ENCODE peak calls at places on chromosomes 16 and 17, in ten cellular contexts. One of them, this sample, is unnamed.

GRCh38 chr16:3454631-3455147 is 11.2 kb downstream of the NAA60 start:
- DNase-seq in stimulated activated CD8-positive, alpha-beta memory T cell treated with anti-CD3 and anti-CD28 coated beads, Interleukin-4, amount 100 ng/mL, for 4 hours: no peak
- DNase-seq in hepatic stellate cell: no peak
- DNase-seq in activated T-cell treated with anti-CD3 and anti-CD28 coated beads, Interleukin-2, amount 50 U/mL, for 72 hours: no peak
- DNase-seq in NCI-H1092 treated with DMSO at 0.1 percent for 48 hours: no peak
- DNase-seq in transverse colon: no peak
- DNase-seq in omental fat pad: no peak
- DNase-seq in effector memory CD4-positive, alpha-beta T cell: no peak
- DNase-seq in NCI-H510A treated with DMSO at 0.1 percent for 48 hours: no peak
- DNase-seq in anterior cingulate cortex: no peak
- DNase-seq in this sample: no peak

GRCh38 chr17:68603663-68604062 is 2.5 kb upstream of the FAM20A start:
- DNase-seq in stimulated activated CD8-positive, alpha-beta memory T cell treated with anti-CD3 and anti-CD28 coated beads, Interleukin-4, amount 100 ng/mL, for 4 hours: no peak
- DNase-seq in hepatic stellate cell: no peak
- DNase-seq in activated T-cell treated with anti-CD3 and anti-CD28 coated beads, Interleukin-2, amount 50 U/mL, for 72 hours: no peak
- DNase-seq in NCI-H1092 treated with DMSO at 0.1 percent for 48 hours: no peak
- DNase-seq in transverse colon: no peak
- DNase-seq in omental fat pad: no peak
- DNase-seq in effector memory CD4-positive, alpha-beta T cell: no peak
- DNase-seq in NCI-H510A treated with DMSO at 0.1 percent for 48 hours: no peak
- DNase-seq in anterior cingulate cortex: no peak
- DNase-seq in this sample: no peak

GRCh38 chr16:26993511-26993910 is 73.2 kb upstream of the C16orf82 start:
- DNase-seq in stimulated activated CD8-positive, alpha-beta memory T cell treated with anti-CD3 and anti-CD28 coated beads, Interleukin-4, amount 100 ng/mL, for 4 hours: no peak
- DNase-seq in hepatic stellate cell: no peak
- DNase-seq in activated T-cell treated with anti-CD3 and anti-CD28 coated beads, Interleukin-2, amount 50 U/mL, for 72 hours: no peak
- DNase-seq in NCI-H1092 treated with DMSO at 0.1 percent for 48 hours: no peak
- DNase-seq in transverse colon: no peak
- DNase-seq in omental fat pad: no peak
- DNase-seq in effector memory CD4-positive, alpha-beta T cell: no peak
- DNase-seq in NCI-H510A treated with DMSO at 0.1 percent for 48 hours: no peak
- DNase-seq in anterior cingulate cortex: no peak
- DNase-seq in this sample: no peak

GRCh38 chr17:8443756-8444155 is 8.1 kb downstream of the NDEL1 start:
- DNase-seq in stimulated activated CD8-positive, alpha-beta memory T cell treated with anti-CD3 and anti-CD28 coated beads, Interleukin-4, amount 100 ng/mL, for 4 hours: no peak
- DNase-seq in hepatic stellate cell: no peak
- DNase-seq in activated T-cell treated with anti-CD3 and anti-CD28 coated beads, Interleukin-2, amount 50 U/mL, for 72 hours: no peak
- DNase-seq in NCI-H1092 treated with DMSO at 0.1 percent for 48 hours: no peak
- DNase-seq in transverse colon: no peak
- DNase-seq in omental fat pad: no peak
- DNase-seq in effector memory CD4-positive, alpha-beta T cell: no peak
- DNase-seq in NCI-H510A treated with DMSO at 0.1 percent for 48 hours: no peak
- DNase-seq in anterior cingulate cortex: no peak
- DNase-seq in this sample: no peak

GRCh38 chr17:61456688-61457225 is 4.5 kb downstream of the TBX4 start:
- DNase-seq in stimulated activated CD8-positive, alpha-beta memory T cell treated with anti-CD3 and anti-CD28 coated beads, Interleukin-4, amount 100 ng/mL, for 4 hours: no peak
- DNase-seq in hepatic stellate cell: no peak
- DNase-seq in activated T-cell treated with anti-CD3 and anti-CD28 coated beads, Interleukin-2, amount 50 U/mL, for 72 hours: no peak
- DNase-seq in NCI-H1092 treated with DMSO at 0.1 percent for 48 hours: no peak
- DNase-seq in transverse colon: no peak
- DNase-seq in omental fat pad: no peak
- DNase-seq in effector memory CD4-positive, alpha-beta T cell: no peak
- DNase-seq in NCI-H510A treated with DMSO at 0.1 percent for 48 hours: no peak
- DNase-seq in anterior cingulate cortex: no peak
- DNase-seq in this sample: no peak

GRCh38 chr16:49811630-49812334 is 44.1 kb downstream of the ZNF423 start:
- DNase-seq in stimulated activated CD8-positive, alpha-beta memory T cell treated with anti-CD3 and anti-CD28 coated beads, Interleukin-4, amount 100 ng/mL, for 4 hours: no peak
- DNase-seq in hepatic stellate cell: peak; percentile 41
- DNase-seq in activated T-cell treated with anti-CD3 and anti-CD28 coated beads, Interleukin-2, amount 50 U/mL, for 72 hours: no peak
- DNase-seq in NCI-H1092 treated with DMSO at 0.1 percent for 48 hours: no peak
- DNase-seq in transverse colon: no peak
- DNase-seq in omental fat pad: no peak
- DNase-seq in effector memory CD4-positive, alpha-beta T cell: no peak
- DNase-seq in NCI-H510A treated with DMSO at 0.1 percent for 48 hours: no peak
- DNase-seq in anterior cingulate cortex: peak; percentile 49
- DNase-seq in this sample: no peak

GRCh38 chr17:53950207-53950857 is 127.6 kb downstream of the KIF2B start:
- DNase-seq in stimulated activated CD8-positive, alpha-beta memory T cell treated with anti-CD3 and anti-CD28 coated beads, Interleukin-4, amount 100 ng/mL, for 4 hours: no peak
- DNase-seq in hepatic stellate cell: no peak
- DNase-seq in activated T-cell treated with anti-CD3 and anti-CD28 coated beads, Interleukin-2, amount 50 U/mL, for 72 hours: no peak
- DNase-seq in NCI-H1092 treated with DMSO at 0.1 percent for 48 hours: no peak
- DNase-seq in transverse colon: no peak
- DNase-seq in omental fat pad: no peak
- DNase-seq in effector memory CD4-positive, alpha-beta T cell: no peak
- DNase-seq in NCI-H510A treated with DMSO at 0.1 percent for 48 hours: no peak
- DNase-seq in anterior cingulate cortex: no peak
- DNase-seq in this sample: no peak

GRCh38 chr17:82386256-82386831 is 14.8 kb downstream of the UTS2R start:
- DNase-seq in stimulated activated CD8-positive, alpha-beta memory T cell treated with anti-CD3 and anti-CD28 coated beads, Interleukin-4, amount 100 ng/mL, for 4 hours: no peak
- DNase-seq in hepatic stellate cell: no peak
- DNase-seq in activated T-cell treated with anti-CD3 and anti-CD28 coated beads, Interleukin-2, amount 50 U/mL, for 72 hours: no peak
- DNase-seq in NCI-H1092 treated with DMSO at 0.1 percent for 48 hours: no peak
- DNase-seq in transverse colon: no peak
- DNase-seq in omental fat pad: no peak
- DNase-seq in effector memory CD4-positive, alpha-beta T cell: no peak
- DNase-seq in NCI-H510A treated with DMSO at 0.1 percent for 48 hours: no peak
- DNase-seq in anterior cingulate cortex: no peak
- DNase-seq in this sample: no peak

GRCh38 chr16:12323007-12323699 is 346.6 kb downstream of the SNX29 start:
- DNase-seq in stimulated activated CD8-positive, alpha-beta memory T cell treated with anti-CD3 and anti-CD28 coated beads, Interleukin-4, amount 100 ng/mL, for 4 hours: no peak
- DNase-seq in hepatic stellate cell: no peak
- DNase-seq in activated T-cell treated with anti-CD3 and anti-CD28 coated beads, Interleukin-2, amount 50 U/mL, for 72 hours: peak; percentile 69
- DNase-seq in NCI-H1092 treated with DMSO at 0.1 percent for 48 hours: no peak
- DNase-seq in transverse colon: no peak
- DNase-seq in omental fat pad: no peak
- DNase-seq in effector memory CD4-positive, alpha-beta T cell: peak; percentile 17
- DNase-seq in NCI-H510A treated with DMSO at 0.1 percent for 48 hours: no peak
- DNase-seq in anterior cingulate cortex: no peak
- DNase-seq in this sample: no peak

GRCh38 chr16:87694441-87695125 is 71.2 kb downstream of the KLHDC4 start:
- DNase-seq in stimulated activated CD8-positive, alpha-beta memory T cell treated with anti-CD3 and anti-CD28 coated beads, Interleukin-4, amount 100 ng/mL, for 4 hours: no peak
- DNase-seq in hepatic stellate cell: no peak
- DNase-seq in activated T-cell treated with anti-CD3 and anti-CD28 coated beads, Interleukin-2, amount 50 U/mL, for 72 hours: no peak
- DNase-seq in NCI-H1092 treated with DMSO at 0.1 percent for 48 hours: no peak
- DNase-seq in transverse colon: no peak
- DNase-seq in omental fat pad: no peak
- DNase-seq in effector memory CD4-positive, alpha-beta T cell: no peak
- DNase-seq in NCI-H510A treated with DMSO at 0.1 percent for 48 hours: no peak
- DNase-seq in anterior cingulate cortex: no peak
- DNase-seq in this sample: no peak

GRCh38 chr16:57815987-57816745 is 13.9 kb upstream of the KIFC3 start:
- DNase-seq in stimulated activated CD8-positive, alpha-beta memory T cell treated with anti-CD3 and anti-CD28 coated beads, Interleukin-4, amount 100 ng/mL, for 4 hours: no peak
- DNase-seq in hepatic stellate cell: peak; percentile 94
- DNase-seq in activated T-cell treated with anti-CD3 and anti-CD28 coated beads, Interleukin-2, amount 50 U/mL, for 72 hours: peak; percentile 54
- DNase-seq in NCI-H1092 treated with DMSO at 0.1 percent for 48 hours: peak; percentile 23
- DNase-seq in transverse colon: peak; percentile 80
- DNase-seq in omental fat pad: no peak
- DNase-seq in effector memory CD4-positive, alpha-beta T cell: peak; percentile 58
- DNase-seq in NCI-H510A treated with DMSO at 0.1 percent for 48 hours: peak; percentile 76
- DNase-seq in anterior cingulate cortex: peak; percentile 31
- DNase-seq in this sample: no peak

GRCh38 chr17:11948791-11949190 is 48.5 kb downstream of the ZNF18 start:
- DNase-seq in stimulated activated CD8-positive, alpha-beta memory T cell treated with anti-CD3 and anti-CD28 coated beads, Interleukin-4, amount 100 ng/mL, for 4 hours: no peak
- DNase-seq in hepatic stellate cell: peak; percentile 51
- DNase-seq in activated T-cell treated with anti-CD3 and anti-CD28 coated beads, Interleukin-2, amount 50 U/mL, for 72 hours: no peak
- DNase-seq in NCI-H1092 treated with DMSO at 0.1 percent for 48 hours: peak; percentile 7
- DNase-seq in transverse colon: no peak
- DNase-seq in omental fat pad: no peak
- DNase-seq in effector memory CD4-positive, alpha-beta T cell: no peak
- DNase-seq in NCI-H510A treated with DMSO at 0.1 percent for 48 hours: no peak
- DNase-seq in anterior cingulate cortex: no peak
- DNase-seq in this sample: no peak

GRCh38 chr16:77599793-77600415 is 122.4 kb upstream of the NUDT7 start:
- DNase-seq in stimulated activated CD8-positive, alpha-beta memory T cell treated with anti-CD3 and anti-CD28 coated beads, Interleukin-4, amount 100 ng/mL, for 4 hours: no peak
- DNase-seq in hepatic stellate cell: peak; percentile 6
- DNase-seq in activated T-cell treated with anti-CD3 and anti-CD28 coated beads, Interleukin-2, amount 50 U/mL, for 72 hours: peak; percentile 6
- DNase-seq in NCI-H1092 treated with DMSO at 0.1 percent for 48 hours: peak; percentile 29
- DNase-seq in transverse colon: peak; percentile 11
- DNase-seq in omental fat pad: no peak
- DNase-seq in effector memory CD4-positive, alpha-beta T cell: no peak
- DNase-seq in NCI-H510A treated with DMSO at 0.1 percent for 48 hours: peak; percentile 39
- DNase-seq in anterior cingulate cortex: no peak
- DNase-seq in this sample: no peak

GRCh38 chr16:67150058-67150832 is 553 bp downstream of the B3GNT9 start:
- DNase-seq in stimulated activated CD8-positive, alpha-beta memory T cell treated with anti-CD3 and anti-CD28 coated beads, Interleukin-4, amount 100 ng/mL, for 4 hours: no peak
- DNase-seq in hepatic stellate cell: peak; percentile 73
- DNase-seq in activated T-cell treated with anti-CD3 and anti-CD28 coated beads, Interleukin-2, amount 50 U/mL, for 72 hours: peak; percentile 68
- DNase-seq in NCI-H1092 treated with DMSO at 0.1 percent for 48 hours: peak; percentile 45
- DNase-seq in transverse colon: no peak
- DNase-seq in omental fat pad: no peak
- DNase-seq in effector memory CD4-positive, alpha-beta T cell: no peak
- DNase-seq in NCI-H510A treated with DMSO at 0.1 percent for 48 hours: peak; percentile 60
- DNase-seq in anterior cingulate cortex: no peak
- DNase-seq in this sample: no peak

GRCh38 chr17:4530799-4531730 is 24.1 kb downstream of the MYBBP1A start:
- DNase-seq in stimulated activated CD8-positive, alpha-beta memory T cell treated with anti-CD3 and anti-CD28 coated beads, Interleukin-4, amount 100 ng/mL, for 4 hours: no peak
- DNase-seq in hepatic stellate cell: no peak
- DNase-seq in activated T-cell treated with anti-CD3 and anti-CD28 coated beads, Interleukin-2, amount 50 U/mL, for 72 hours: no peak
- DNase-seq in NCI-H1092 treated with DMSO at 0.1 percent for 48 hours: no peak
- DNase-seq in transverse colon: no peak
- DNase-seq in omental fat pad: no peak
- DNase-seq in effector memory CD4-positive, alpha-beta T cell: no peak
- DNase-seq in NCI-H510A treated with DMSO at 0.1 percent for 48 hours: no peak
- DNase-seq in anterior cingulate cortex: no peak
- DNase-seq in this sample: no peak

GRCh38 chr17:12631076-12631475 is 34.6 kb upstream of the MYOCD start:
- DNase-seq in stimulated activated CD8-positive, alpha-beta memory T cell treated with anti-CD3 and anti-CD28 coated beads, Interleukin-4, amount 100 ng/mL, for 4 hours: no peak
- DNase-seq in hepatic stellate cell: peak; percentile 27
- DNase-seq in activated T-cell treated with anti-CD3 and anti-CD28 coated beads, Interleukin-2, amount 50 U/mL, for 72 hours: no peak
- DNase-seq in NCI-H1092 treated with DMSO at 0.1 percent for 48 hours: no peak
- DNase-seq in transverse colon: no peak
- DNase-seq in omental fat pad: no peak
- DNase-seq in effector memory CD4-positive, alpha-beta T cell: no peak
- DNase-seq in NCI-H510A treated with DMSO at 0.1 percent for 48 hours: no peak
- DNase-seq in anterior cingulate cortex: no peak
- DNase-seq in this sample: no peak

GRCh38 chr16:81650982-81651562 is 128.0 kb upstream of the PLCG2 start:
- DNase-seq in stimulated activated CD8-positive, alpha-beta memory T cell treated with anti-CD3 and anti-CD28 coated beads, Interleukin-4, amount 100 ng/mL, for 4 hours: no peak
- DNase-seq in hepatic stellate cell: no peak
- DNase-seq in activated T-cell treated with anti-CD3 and anti-CD28 coated beads, Interleukin-2, amount 50 U/mL, for 72 hours: no peak
- DNase-seq in NCI-H1092 treated with DMSO at 0.1 percent for 48 hours: peak; percentile 40
- DNase-seq in transverse colon: peak; percentile 70
- DNase-seq in omental fat pad: no peak
- DNase-seq in effector memory CD4-positive, alpha-beta T cell: no peak
- DNase-seq in NCI-H510A treated with DMSO at 0.1 percent for 48 hours: peak; percentile 87
- DNase-seq in anterior cingulate cortex: no peak
- DNase-seq in this sample: no peak

GRCh38 chr17:36808181-36808661 is 129.1 kb upstream of the LHX1 start:
- DNase-seq in stimulated activated CD8-positive, alpha-beta memory T cell treated with anti-CD3 and anti-CD28 coated beads, Interleukin-4, amount 100 ng/mL, for 4 hours: no peak
- DNase-seq in hepatic stellate cell: no peak
- DNase-seq in activated T-cell treated with anti-CD3 and anti-CD28 coated beads, Interleukin-2, amount 50 U/mL, for 72 hours: no peak
- DNase-seq in NCI-H1092 treated with DMSO at 0.1 percent for 48 hours: peak; percentile 53
- DNase-seq in transverse colon: no peak
- DNase-seq in omental fat pad: no peak
- DNase-seq in effector memory CD4-positive, alpha-beta T cell: no peak
- DNase-seq in NCI-H510A treated with DMSO at 0.1 percent for 48 hours: peak; percentile 23
- DNase-seq in anterior cingulate cortex: no peak
- DNase-seq in this sample: no peak

GRCh38 chr16:57627184-57627871 is 1.1 kb upstream of the ADGRG1 start:
- DNase-seq in stimulated activated CD8-positive, alpha-beta memory T cell treated with anti-CD3 and anti-CD28 coated beads, Interleukin-4, amount 100 ng/mL, for 4 hours: no peak
- DNase-seq in hepatic stellate cell: peak; percentile 81
- DNase-seq in activated T-cell treated with anti-CD3 and anti-CD28 coated beads, Interleukin-2, amount 50 U/mL, for 72 hours: no peak
- DNase-seq in NCI-H1092 treated with DMSO at 0.1 percent for 48 hours: no peak
- DNase-seq in transverse colon: no peak
- DNase-seq in omental fat pad: no peak
- DNase-seq in effector memory CD4-positive, alpha-beta T cell: no peak
- DNase-seq in NCI-H510A treated with DMSO at 0.1 percent for 48 hours: no peak
- DNase-seq in anterior cingulate cortex: no peak
- DNase-seq in this sample: no peak

GRCh38 chr16:84925092-84925772 is 86.1 kb downstream of the ZDHHC7 start:
- DNase-seq in stimulated activated CD8-positive, alpha-beta memory T cell treated with anti-CD3 and anti-CD28 coated beads, Interleukin-4, amount 100 ng/mL, for 4 hours: peak; percentile 54
- DNase-seq in hepatic stellate cell: peak; percentile 60
- DNase-seq in activated T-cell treated with anti-CD3 and anti-CD28 coated beads, Interleukin-2, amount 50 U/mL, for 72 hours: peak; percentile 81
- DNase-seq in NCI-H1092 treated with DMSO at 0.1 percent for 48 hours: no peak
- DNase-seq in transverse colon: peak; percentile 64
- DNase-seq in omental fat pad: peak; percentile 80
- DNase-seq in effector memory CD4-positive, alpha-beta T cell: peak; percentile 41
- DNase-seq in NCI-H510A treated with DMSO at 0.1 percent for 48 hours: peak; percentile 38
- DNase-seq in anterior cingulate cortex: no peak
- DNase-seq in this sample: peak; percentile 52

GRCh38 chr16:30786115-30786935 is 680 bp downstream of the ZNF629 start:
- DNase-seq in stimulated activated CD8-positive, alpha-beta memory T cell treated with anti-CD3 and anti-CD28 coated beads, Interleukin-4, amount 100 ng/mL, for 4 hours: no peak
- DNase-seq in hepatic stellate cell: peak; percentile 95
- DNase-seq in activated T-cell treated with anti-CD3 and anti-CD28 coated beads, Interleukin-2, amount 50 U/mL, for 72 hours: peak; percentile 22
- DNase-seq in NCI-H1092 treated with DMSO at 0.1 percent for 48 hours: no peak
- DNase-seq in transverse colon: peak; percentile 46
- DNase-seq in omental fat pad: no peak
- DNase-seq in effector memory CD4-positive, alpha-beta T cell: no peak
- DNase-seq in NCI-H510A treated with DMSO at 0.1 percent for 48 hours: no peak
- DNase-seq in anterior cingulate cortex: peak; percentile 52
- DNase-seq in this sample: no peak

GRCh38 chr16:57624044-57624688 is 4.3 kb upstream of the ADGRG1 start:
- DNase-seq in stimulated activated CD8-positive, alpha-beta memory T cell treated with anti-CD3 and anti-CD28 coated beads, Interleukin-4, amount 100 ng/mL, for 4 hours: no peak
- DNase-seq in hepatic stellate cell: no peak
- DNase-seq in activated T-cell treated with anti-CD3 and anti-CD28 coated beads, Interleukin-2, amount 50 U/mL, for 72 hours: no peak
- DNase-seq in NCI-H1092 treated with DMSO at 0.1 percent for 48 hours: no peak
- DNase-seq in transverse colon: no peak
- DNase-seq in omental fat pad: no peak
- DNase-seq in effector memory CD4-positive, alpha-beta T cell: no peak
- DNase-seq in NCI-H510A treated with DMSO at 0.1 percent for 48 hours: no peak
- DNase-seq in anterior cingulate cortex: no peak
- DNase-seq in this sample: no peak

GRCh38 chr16:82621796-82622195 is 5.0 kb upstream of the CDH13 start:
- DNase-seq in stimulated activated CD8-positive, alpha-beta memory T cell treated with anti-CD3 and anti-CD28 coated beads, Interleukin-4, amount 100 ng/mL, for 4 hours: no peak
- DNase-seq in hepatic stellate cell: no peak
- DNase-seq in activated T-cell treated with anti-CD3 and anti-CD28 coated beads, Interleukin-2, amount 50 U/mL, for 72 hours: no peak
- DNase-seq in NCI-H1092 treated with DMSO at 0.1 percent for 48 hours: peak; percentile 8
- DNase-seq in transverse colon: no peak
- DNase-seq in omental fat pad: no peak
- DNase-seq in effector memory CD4-positive, alpha-beta T cell: no peak
- DNase-seq in NCI-H510A treated with DMSO at 0.1 percent for 48 hours: no peak
- DNase-seq in anterior cingulate cortex: no peak
- DNase-seq in this sample: no peak

GRCh38 chr17:32621612-32622312 is 135.0 kb downstream of the CDK5R1 start:
- DNase-seq in stimulated activated CD8-positive, alpha-beta memory T cell treated with anti-CD3 and anti-CD28 coated beads, Interleukin-4, amount 100 ng/mL, for 4 hours: no peak
- DNase-seq in hepatic stellate cell: no peak
- DNase-seq in activated T-cell treated with anti-CD3 and anti-CD28 coated beads, Interleukin-2, amount 50 U/mL, for 72 hours: no peak
- DNase-seq in NCI-H1092 treated with DMSO at 0.1 percent for 48 hours: no peak
- DNase-seq in transverse colon: no peak
- DNase-seq in omental fat pad: no peak
- DNase-seq in effector memory CD4-positive, alpha-beta T cell: no peak
- DNase-seq in NCI-H510A treated with DMSO at 0.1 percent for 48 hours: no peak
- DNase-seq in anterior cingulate cortex: no peak
- DNase-seq in this sample: no peak

GRCh38 chr17:75894049-75894742 is 2.6 kb downstream of the TRIM65 start:
- DNase-seq in stimulated activated CD8-positive, alpha-beta memory T cell treated with anti-CD3 and anti-CD28 coated beads, Interleukin-4, amount 100 ng/mL, for 4 hours: no peak
- DNase-seq in hepatic stellate cell: no peak
- DNase-seq in activated T-cell treated with anti-CD3 and anti-CD28 coated beads, Interleukin-2, amount 50 U/mL, for 72 hours: no peak
- DNase-seq in NCI-H1092 treated with DMSO at 0.1 percent for 48 hours: no peak
- DNase-seq in transverse colon: no peak
- DNase-seq in omental fat pad: no peak
- DNase-seq in effector memory CD4-positive, alpha-beta T cell: no peak
- DNase-seq in NCI-H510A treated with DMSO at 0.1 percent for 48 hours: no peak
- DNase-seq in anterior cingulate cortex: no peak
- DNase-seq in this sample: no peak

GRCh38 chr17:62700964-62701705 is 73.7 kb downstream of the MRC2 start:
- DNase-seq in stimulated activated CD8-positive, alpha-beta memory T cell treated with anti-CD3 and anti-CD28 coated beads, Interleukin-4, amount 100 ng/mL, for 4 hours: no peak
- DNase-seq in hepatic stellate cell: no peak
- DNase-seq in activated T-cell treated with anti-CD3 and anti-CD28 coated beads, Interleukin-2, amount 50 U/mL, for 72 hours: no peak
- DNase-seq in NCI-H1092 treated with DMSO at 0.1 percent for 48 hours: no peak
- DNase-seq in transverse colon: no peak
- DNase-seq in omental fat pad: no peak
- DNase-seq in effector memory CD4-positive, alpha-beta T cell: no peak
- DNase-seq in NCI-H510A treated with DMSO at 0.1 percent for 48 hours: no peak
- DNase-seq in anterior cingulate cortex: no peak
- DNase-seq in this sample: no peak

GRCh38 chr16:67199808-67200198 is 872 bp downstream of the ELMO3 start:
- DNase-seq in stimulated activated CD8-positive, alpha-beta memory T cell treated with anti-CD3 and anti-CD28 coated beads, Interleukin-4, amount 100 ng/mL, for 4 hours: no peak
- DNase-seq in hepatic stellate cell: no peak
- DNase-seq in activated T-cell treated with anti-CD3 and anti-CD28 coated beads, Interleukin-2, amount 50 U/mL, for 72 hours: no peak
- DNase-seq in NCI-H1092 treated with DMSO at 0.1 percent for 48 hours: no peak
- DNase-seq in transverse colon: peak; percentile 63
- DNase-seq in omental fat pad: no peak
- DNase-seq in effector memory CD4-positive, alpha-beta T cell: no peak
- DNase-seq in NCI-H510A treated with DMSO at 0.1 percent for 48 hours: no peak
- DNase-seq in anterior cingulate cortex: no peak
- DNase-seq in this sample: no peak

GRCh38 chr17:50843150-50843905 is 7.9 kb downstream of the WFIKKN2 start:
- DNase-seq in stimulated activated CD8-positive, alpha-beta memory T cell treated with anti-CD3 and anti-CD28 coated beads, Interleukin-4, amount 100 ng/mL, for 4 hours: no peak
- DNase-seq in hepatic stellate cell: no peak
- DNase-seq in activated T-cell treated with anti-CD3 and anti-CD28 coated beads, Interleukin-2, amount 50 U/mL, for 72 hours: no peak
- DNase-seq in NCI-H1092 treated with DMSO at 0.1 percent for 48 hours: no peak
- DNase-seq in transverse colon: no peak
- DNase-seq in omental fat pad: no peak
- DNase-seq in effector memory CD4-positive, alpha-beta T cell: no peak
- DNase-seq in NCI-H510A treated with DMSO at 0.1 percent for 48 hours: no peak
- DNase-seq in anterior cingulate cortex: no peak
- DNase-seq in this sample: no peak

This sample was measured in T follicular helper cell.